ENCODE peak calls at places on chromosome 21, in six cellular contexts. One of them, this sample, is unnamed.

GRCh38 chr21:29219165-29219770 is 79.5 kb upstream of the BACH1 start:
- DNase-seq in endodermal cell: no peak
- DNase-seq in colonic mucosa: peak; percentile 39
- DNase-seq in PC-3: no peak
- DNase-seq in fibroblast of lung: no peak
- DNase-seq in endothelial cell of umbilical vein: no peak
- DNase-seq in this sample: peak; percentile 44

GRCh38 chr21:29208666-29209059 is 78.2 kb downstream of the MAP3K7CL start:
- DNase-seq in fibroblast of lung: peak; percentile 96
- DNase-seq in endothelial cell of umbilical vein: peak; percentile 84
- DNase-seq in endodermal cell: no peak
- DNase-seq in colonic mucosa: no peak
- DNase-seq in PC-3: peak; percentile 78
- DNase-seq in this sample: peak; percentile 89

GRCh38 chr21:39033878-39034589 is 149.2 kb downstream of the PSMG1 start:
- DNase-seq in colonic mucosa: peak; percentile 94
- DNase-seq in fibroblast of lung: no peak
- DNase-seq in PC-3: no peak
- DNase-seq in endodermal cell: no peak
- DNase-seq in endothelial cell of umbilical vein: peak; percentile 39
- DNase-seq in this sample: no peak

GRCh38 chr21:28936036-28936435 is 56.6 kb downstream of the LTN1 start:
- DNase-seq in PC-3: no peak
- DNase-seq in endodermal cell: no peak
- DNase-seq in colonic mucosa: no peak
- DNase-seq in fibroblast of lung: no peak
- DNase-seq in endothelial cell of umbilical vein: no peak
- DNase-seq in this sample: no peak

GRCh38 chr21:38139380-38140168 is 117.2 kb upstream of the KCNJ15 start:
- DNase-seq in endothelial cell of umbilical vein: no peak
- DNase-seq in PC-3: peak; percentile 95
- DNase-seq in endodermal cell: no peak
- DNase-seq in colonic mucosa: no peak
- DNase-seq in fibroblast of lung: peak; percentile 23
- DNase-seq in this sample: peak; percentile 52

GRCh38 chr21:40757366-40757765 is 89.6 kb downstream of the DSCAM start:
- DNase-seq in fibroblast of lung: no peak
- DNase-seq in PC-3: no peak
- DNase-seq in endothelial cell of umbilical vein: no peak
- DNase-seq in endodermal cell: no peak
- DNase-seq in colonic mucosa: no peak
- DNase-seq in this sample: no peak

GRCh38 chr21:29453511-29453910 is 154.8 kb downstream of the BACH1 start:
- DNase-seq in colonic mucosa: no peak
- DNase-seq in endodermal cell: no peak
- DNase-seq in PC-3: no peak
- DNase-seq in fibroblast of lung: peak; percentile 36
- DNase-seq in endothelial cell of umbilical vein: no peak
- DNase-seq in this sample: no peak

GRCh38 chr21:33125981-33126380 is 56.0 kb downstream of the OLIG1 start:
- DNase-seq in PC-3: no peak
- DNase-seq in endothelial cell of umbilical vein: no peak
- DNase-seq in fibroblast of lung: no peak
- DNase-seq in colonic mucosa: no peak
- DNase-seq in endodermal cell: no peak
- DNase-seq in this sample: no peak

GRCh38 chr21:18334066-18334465 is 69.5 kb downstream of the TMPRSS15 start:
- DNase-seq in PC-3: peak; percentile 36
- DNase-seq in colonic mucosa: no peak
- DNase-seq in endothelial cell of umbilical vein: no peak
- DNase-seq in fibroblast of lung: no peak
- DNase-seq in endodermal cell: no peak
- DNase-seq in this sample: no peak

GRCh38 chr21:31108969-31109368 is 70.7 kb upstream of the KRTAP19-8 start:
- DNase-seq in endodermal cell: no peak
- DNase-seq in colonic mucosa: no peak
- DNase-seq in PC-3: peak; percentile 45
- DNase-seq in endothelial cell of umbilical vein: no peak
- DNase-seq in fibroblast of lung: peak; percentile 3
- DNase-seq in this sample: peak; percentile 30

GRCh38 chr21:17051054-17051453 is 461.8 kb upstream of the CXADR start:
- DNase-seq in endodermal cell: peak; percentile 45
- DNase-seq in fibroblast of lung: peak; percentile 51
- DNase-seq in PC-3: no peak
- DNase-seq in endothelial cell of umbilical vein: no peak
- DNase-seq in colonic mucosa: no peak
- DNase-seq in this sample: peak; percentile 41

GRCh38 chr21:36159356-36159921 is 2.8 kb downstream of the DOP1B start:
- DNase-seq in endothelial cell of umbilical vein: no peak
- DNase-seq in colonic mucosa: peak; percentile 79
- DNase-seq in PC-3: no peak
- DNase-seq in endodermal cell: no peak
- DNase-seq in fibroblast of lung: no peak
- DNase-seq in this sample: no peak

GRCh38 chr21:28489197-28489596 is 503.5 kb downstream of the LTN1 start:
- DNase-seq in endothelial cell of umbilical vein: no peak
- DNase-seq in endodermal cell: no peak
- DNase-seq in fibroblast of lung: peak; percentile 30
- DNase-seq in colonic mucosa: no peak
- DNase-seq in PC-3: no peak
- DNase-seq in this sample: no peak

GRCh38 chr21:15293251-15293650 is 228.5 kb upstream of the NRIP1 start:
- DNase-seq in fibroblast of lung: peak; percentile 96
- DNase-seq in endothelial cell of umbilical vein: peak; percentile 68
- DNase-seq in PC-3: peak; percentile 94
- DNase-seq in endodermal cell: peak; percentile 59
- DNase-seq in colonic mucosa: no peak
- DNase-seq in this sample: peak; percentile 67

GRCh38 chr21:17903029-17903806 is 84.1 kb upstream of the C21orf91 start:
- DNase-seq in PC-3: peak; percentile 73
- DNase-seq in endodermal cell: peak; percentile 49
- DNase-seq in fibroblast of lung: peak; percentile 25
- DNase-seq in colonic mucosa: no peak
- DNase-seq in endothelial cell of umbilical vein: peak; percentile 29
- DNase-seq in this sample: peak; percentile 87

DNA sequence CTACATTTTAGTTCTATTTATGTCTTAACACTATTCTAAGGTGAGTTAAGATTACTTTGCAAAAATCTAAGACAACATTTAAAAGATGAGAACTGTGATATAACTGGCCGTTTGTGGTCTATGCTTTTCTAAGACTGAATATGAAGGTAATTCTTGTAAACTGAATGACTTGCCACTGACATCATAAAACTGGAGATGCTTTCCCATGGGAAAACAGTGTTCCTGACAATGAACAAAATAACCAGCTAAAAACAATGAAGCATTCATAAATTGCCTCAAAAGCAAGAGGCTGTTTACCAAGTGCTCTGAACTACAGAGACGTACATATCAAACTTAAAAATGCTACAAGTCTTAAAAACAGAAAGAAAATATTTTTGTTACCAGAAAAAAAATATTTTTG is 54.7 kb downstream of the APP start:
- DNase-seq in endodermal cell: no peak
- DNase-seq in PC-3: peak; percentile 54
- DNase-seq in fibroblast of lung: peak; percentile 66
- DNase-seq in endothelial cell of umbilical vein: peak; percentile 79
- DNase-seq in colonic mucosa: no peak
- DNase-seq in this sample: peak; percentile 57
- H3K9ac ChIP-seq in endodermal cell: no peak overlapping the region
- H3K9ac ChIP-seq in PC-3: peak overlapping the region; percentile 85
- H3K9ac ChIP-seq in fibroblast of lung: no peak overlapping the region
- H3K9ac ChIP-seq in endothelial cell of umbilical vein: no peak overlapping the region
- H3K9ac ChIP-seq in colonic mucosa: no peak overlapping the region
- H3K9ac ChIP-seq in this sample: no peak overlapping the region

GRCh38 chr21:44299458-44300261 is at the start of gene PFKL:
- DNase-seq in fibroblast of lung: peak; percentile 36
- DNase-seq in PC-3: peak; percentile 61
- DNase-seq in endodermal cell: peak; percentile 84
- DNase-seq in endothelial cell of umbilical vein: peak; percentile 38
- DNase-seq in colonic mucosa: peak; percentile 83
- DNase-seq in this sample: peak; percentile 88
- H3K4me1 ChIP-seq in fibroblast of lung: peaks cover 5% of the 10 kb centered on the region
- H3K4me1 ChIP-seq in PC-3: peaks cover 36% of the 10 kb centered on the region
- H3K4me1 ChIP-seq in endodermal cell: peaks cover 13% of the 10 kb centered on the region
- H3K4me1 ChIP-seq in endothelial cell of umbilical vein: peaks cover 12% of the 10 kb centered on the region
- H3K4me1 ChIP-seq in colonic mucosa: peaks cover 31% of the 10 kb centered on the region
- H3K4me1 ChIP-seq in this sample: peaks cover 38% of the 10 kb centered on the region

DNA sequence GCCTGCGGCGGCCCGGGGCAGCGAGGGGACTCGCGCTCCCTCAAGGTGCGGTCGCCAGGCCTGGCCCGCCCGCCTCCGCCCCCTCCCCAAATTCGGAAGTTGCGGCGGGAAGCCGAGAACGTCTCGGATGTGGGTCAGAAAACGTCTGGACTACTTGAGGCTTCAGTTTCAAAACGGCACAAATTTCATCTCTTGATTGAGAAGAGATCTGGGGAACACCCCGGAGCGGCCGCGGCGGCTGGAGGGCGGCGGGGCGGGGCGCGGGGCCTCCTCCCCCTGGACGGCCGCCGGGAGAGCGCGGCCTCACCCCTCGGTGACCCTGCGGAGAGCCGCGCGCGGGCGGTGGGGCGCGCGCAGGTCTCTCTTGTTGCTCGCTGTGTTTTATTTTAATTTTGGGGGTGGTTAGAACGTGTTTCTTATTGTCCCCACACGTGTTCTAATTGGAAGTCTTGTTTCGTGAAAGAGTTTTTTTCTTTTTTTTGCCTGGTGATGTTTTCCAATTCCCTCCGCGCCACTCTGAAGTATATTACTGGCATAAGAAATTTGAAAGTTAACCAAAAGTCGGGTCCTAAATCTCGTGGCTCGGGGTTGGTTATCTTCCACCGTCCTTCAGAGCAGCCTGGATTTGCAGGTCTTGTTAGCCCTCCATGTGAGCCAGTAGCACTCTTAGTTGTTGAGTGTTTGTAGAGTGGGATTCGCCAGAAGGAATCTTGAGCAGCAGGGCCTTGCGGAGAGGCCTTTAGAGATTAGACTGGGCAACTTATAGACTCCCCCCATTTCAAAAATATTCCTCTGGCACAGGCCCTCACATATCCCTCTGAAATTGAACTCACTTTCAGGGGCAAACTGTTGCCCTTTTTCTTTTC is 749 bp downstream of the PCBP3 start:
- DNase-seq in colonic mucosa: no peak
- DNase-seq in endothelial cell of umbilical vein: no peak
- DNase-seq in PC-3: peak; percentile 15
- DNase-seq in endodermal cell: no peak
- DNase-seq in fibroblast of lung: no peak
- DNase-seq in this sample: peak; percentile 71
- H3K4me3 ChIP-seq in colonic mucosa: peak overlapping the region; percentile 28
- H3K4me3 ChIP-seq in endothelial cell of umbilical vein: peak overlapping the region; percentile 16
- H3K4me3 ChIP-seq in PC-3: peak overlapping the region; percentile 66
- H3K4me3 ChIP-seq in endodermal cell: peak overlapping the region; percentile 69
- H3K4me3 ChIP-seq in fibroblast of lung: no peak overlapping the region
- H3K4me3 ChIP-seq in this sample: peak overlapping the region; percentile 84

GRCh38 chr21:43928726-43929125 is 63.7 kb downstream of the AGPAT3 start:
- DNase-seq in endodermal cell: no peak
- DNase-seq in fibroblast of lung: no peak
- DNase-seq in colonic mucosa: peak; percentile 74
- DNase-seq in PC-3: no peak
- DNase-seq in endothelial cell of umbilical vein: no peak
- DNase-seq in this sample: no peak
- H3K9ac ChIP-seq in endodermal cell: no peak overlapping the region
- H3K9ac ChIP-seq in fibroblast of lung: no peak overlapping the region
- H3K9ac ChIP-seq in colonic mucosa: no peak overlapping the region
- H3K9ac ChIP-seq in PC-3: no peak overlapping the region
- H3K9ac ChIP-seq in endothelial cell of umbilical vein: no peak overlapping the region
- H3K9ac ChIP-seq in this sample: no peak overlapping the region

GRCh38 chr21:42225571-42226155 is 6.7 kb downstream of the ABCG1 start:
- DNase-seq in colonic mucosa: peak; percentile 18
- DNase-seq in PC-3: no peak
- DNase-seq in fibroblast of lung: no peak
- DNase-seq in endodermal cell: no peak
- DNase-seq in endothelial cell of umbilical vein: no peak
- DNase-seq in this sample: no peak
- H3K4me1 ChIP-seq in colonic mucosa: peaks cover 8% of the 10 kb centered on the region
- H3K4me1 ChIP-seq in PC-3: peaks cover 10% of the 10 kb centered on the region
- H3K4me1 ChIP-seq in fibroblast of lung: peaks cover 5% of the 10 kb centered on the region
- H3K4me1 ChIP-seq in endodermal cell: no peaks in the 10 kb centered on the region
- H3K4me1 ChIP-seq in endothelial cell of umbilical vein: peaks cover 28% of the 10 kb centered on the region
- H3K4me1 ChIP-seq in this sample: peaks cover 18% of the 10 kb centered on the region

DNA sequence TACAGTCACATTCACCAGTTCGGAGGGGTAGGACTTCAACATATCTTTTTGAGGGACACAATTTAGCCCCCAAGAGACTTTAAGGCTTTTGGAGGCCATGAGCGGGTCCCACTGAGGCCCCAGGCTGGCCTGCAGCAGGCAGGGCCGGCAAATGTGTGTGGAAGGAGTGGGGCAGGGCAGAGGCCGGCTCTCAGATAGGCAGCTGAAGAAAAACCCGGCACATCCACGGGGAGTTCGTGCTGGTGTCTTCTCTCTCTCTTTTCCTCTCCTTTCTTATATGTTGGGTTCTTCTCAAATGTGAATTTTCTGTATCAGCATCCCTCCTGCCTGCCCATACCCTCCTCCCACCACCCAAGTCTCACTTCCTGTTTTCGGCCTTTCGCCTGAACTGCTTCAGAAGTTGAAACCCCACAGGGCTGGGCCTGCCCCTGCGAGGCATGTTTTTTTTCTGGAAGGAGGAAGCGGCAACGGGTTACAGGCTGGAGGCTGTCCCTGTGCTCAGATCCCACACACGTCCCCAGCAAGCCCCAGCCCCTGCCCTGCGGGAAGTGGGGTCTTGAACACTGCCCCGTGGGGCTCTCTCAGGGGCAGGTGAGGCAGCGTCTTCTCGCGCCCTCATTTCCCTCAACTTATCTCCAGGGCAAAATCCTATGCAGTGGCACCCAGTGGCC is 9.8 kb upstream of the UMODL1 start:
- DNase-seq in fibroblast of lung: no peak
- DNase-seq in endodermal cell: no peak
- DNase-seq in PC-3: no peak
- DNase-seq in endothelial cell of umbilical vein: no peak
- DNase-seq in colonic mucosa: peak; percentile 41
- DNase-seq in this sample: no peak
- H3K4me3 ChIP-seq in fibroblast of lung: no peak overlapping the region
- H3K4me3 ChIP-seq in endodermal cell: no peak overlapping the region
- H3K4me3 ChIP-seq in PC-3: no peak overlapping the region
- H3K4me3 ChIP-seq in endothelial cell of umbilical vein: no peak overlapping the region
- H3K4me3 ChIP-seq in colonic mucosa: no peak overlapping the region
- H3K4me3 ChIP-seq in this sample: no peak overlapping the region

DNA sequence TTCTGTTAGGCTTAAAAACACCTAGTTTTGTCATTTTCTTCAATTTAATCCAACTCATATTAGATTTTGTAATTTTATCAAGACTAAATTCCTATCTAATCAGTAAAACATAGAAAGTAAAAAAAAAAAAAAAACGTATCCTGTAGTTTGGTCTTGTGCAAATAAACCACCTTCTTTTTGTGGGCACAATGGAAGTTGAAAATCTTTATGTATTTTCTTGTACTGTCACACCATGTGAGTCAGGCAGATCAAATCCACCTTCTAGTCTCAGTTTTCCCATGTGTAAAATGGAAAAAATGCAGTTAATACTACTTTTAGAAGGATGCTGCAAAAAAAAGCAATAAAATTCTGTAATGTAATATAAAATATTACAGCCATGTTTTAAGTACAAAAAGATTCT is 129.8 kb downstream of the CYYR1 start:
- DNase-seq in colonic mucosa: no peak
- DNase-seq in endodermal cell: no peak
- DNase-seq in PC-3: peak; percentile 43
- DNase-seq in endothelial cell of umbilical vein: no peak
- DNase-seq in fibroblast of lung: peak; percentile 69
- DNase-seq in this sample: no peak
- H3K9ac ChIP-seq in colonic mucosa: no peak overlapping the region
- H3K9ac ChIP-seq in endodermal cell: no peak overlapping the region
- H3K9ac ChIP-seq in PC-3: no peak overlapping the region
- H3K9ac ChIP-seq in endothelial cell of umbilical vein: no peak overlapping the region
- H3K9ac ChIP-seq in fibroblast of lung: no peak overlapping the region
- H3K9ac ChIP-seq in this sample: no peak overlapping the region

GRCh38 chr21:44989943-44990780 is 50.3 kb downstream of the SLX9 start:
- DNase-seq in endothelial cell of umbilical vein: no peak
- DNase-seq in fibroblast of lung: no peak
- DNase-seq in colonic mucosa: no peak
- DNase-seq in PC-3: no peak
- DNase-seq in endodermal cell: no peak
- DNase-seq in this sample: no peak
- H3K4me1 ChIP-seq in endothelial cell of umbilical vein: no peaks in the 10 kb centered on the region
- H3K4me1 ChIP-seq in fibroblast of lung: peaks cover 16% of the 10 kb centered on the region
- H3K4me1 ChIP-seq in colonic mucosa: no peaks in the 10 kb centered on the region
- H3K4me1 ChIP-seq in PC-3: no peaks in the 10 kb centered on the region
- H3K4me1 ChIP-seq in endodermal cell: no peaks in the 10 kb centered on the region
- H3K4me1 ChIP-seq in this sample: peaks cover 13% of the 10 kb centered on the region

This sample was measured in adipocyte.